ENCODE peak calls at places on chromosome 17, in ten cellular contexts. L is Daoy; T is body of pancreas; V is NCI-H1092 treated with DMSO at 0.1 percent for 48 hours; C is IMR-90; P is smooth muscle cell of the brain vasculature; X is T-cell; N is activated CD8-positive, alpha-beta memory T cell treated with anti-CD3 and anti-CD28 coated beads, Interleukin-2, amount 10 ng/mL, durations not matched to agents 7 days and 5 days; Q is SJSA1; K is mesendoderm. R is an unnamed sample.

GRCh38 chr17:57107498-57108101 is 22.6 kb downstream of the AKAP1 start:
- DNase-seq in L (peak; percentile 83), T (no peak), V (no peak), C (peak; percentile 42), P (no peak), X (no peak), N (no peak), Q (peak; percentile 74), K (no peak), R (no peak)

GRCh38 chr17:3556905-3557767 is 476 bp downstream of the TRPV3 start:
- DNase-seq in L (peak; percentile 28), T (no peak), V (no peak), C (no peak), P (no peak), X (no peak), N (no peak), Q (no peak), K (no peak), R (no peak)

GRCh38 chr17:41223821-41224220 is 2.6 kb upstream of the KRTAP9-2 start:
- DNase-seq in L (no peak), T (no peak), V (no peak), C (peak; percentile 35), P (no peak), X (no peak), N (no peak), Q (no peak), K (no peak), R (peak; percentile 2)

GRCh38 chr17:73613271-73613941 is 30.8 kb downstream of the SDK2 start:
- DNase-seq in L (no peak), T (no peak), V (no peak), C (no peak), P (no peak), X (no peak), N (no peak), Q (no peak), K (peak; percentile 91), R (no peak)

GRCh38 chr17:36731806-36732205 is 130.4 kb downstream of the MRM1 start:
- DNase-seq in L (no peak), T (no peak), V (peak; percentile 34), C (no peak), P (no peak), X (no peak), N (no peak), Q (no peak), K (peak; percentile 36), R (no peak)

GRCh38 chr17:3965123-3965800 is 1.0 kb upstream of the ATP2A3 start:
- DNase-seq in L (peak; percentile 72), T (peak; percentile 84), V (peak; percentile 70), C (no peak), P (no peak), X (peak; percentile 34), N (peak; percentile 89), Q (peak; percentile 61), K (peak; percentile 90), R (no peak)

GRCh38 chr17:19009970-19010369 is 5.4 kb upstream of the FAM83G start:
- DNase-seq in L (no peak), T (no peak), V (no peak), C (no peak), P (no peak), X (no peak), N (no peak), Q (no peak), K (no peak), R (no peak)

GRCh38 chr17:75240394-75241142 is 20.8 kb downstream of the GGA3 start:
- DNase-seq in L (peak; percentile 59), T (peak; percentile 28), V (peak; percentile 6), C (peak; percentile 20), P (no peak), X (no peak), N (peak; percentile 53), Q (peak; percentile 73), K (peak; percentile 93), R (no peak)

GRCh38 chr17:6487243-6488007 is 43.2 kb downstream of the PIMREG start:
- DNase-seq in L (no peak), T (no peak), V (no peak), C (no peak), P (no peak), X (no peak), N (no peak), Q (no peak), K (no peak), R (no peak)

GRCh38 chr17:9239260-9239820 is 218.0 kb downstream of the NTN1 start:
- DNase-seq in L (no peak), T (peak; percentile 46), V (no peak), C (no peak), P (no peak), X (no peak), N (no peak), Q (no peak), K (peak; percentile 41), R (no peak)

GRCh38 chr17:21289902-21290571 is 5.5 kb downstream of the MAP2K3 start:
- DNase-seq in L (no peak), T (peak; percentile 78), V (peak; percentile 51), C (no peak), P (no peak), X (no peak), N (no peak), Q (no peak), K (no peak), R (no peak)

GRCh38 chr17:7854851-7855642 is at the start of gene TMEM88:
- DNase-seq in L (no peak), T (no peak), V (no peak), C (no peak), P (no peak), X (no peak), N (no peak), Q (no peak), K (peak; percentile 88), R (no peak)

GRCh38 chr17:36921131-36921851 is 16.0 kb upstream of the LHX1 start:
- DNase-seq in L (peak; percentile 92), T (no peak), V (no peak), C (peak; percentile 61), P (no peak), X (no peak), N (peak; percentile 65), Q (no peak), K (peak; percentile 92), R (no peak)

R was measured in AG04449.